ENCODE peak calls at places on chromosome 6, in seven cellular contexts. One of them, this sample, is unnamed.

GRCh38 chr6:72248621-72249020 is 362.3 kb downstream of the RIMS1 start:
- DNase-seq in fibroblast of pulmonary artery: no peak
- DNase-seq in bronchial epithelial cell: no peak
- DNase-seq in mucosa of descending colon: no peak
- DNase-seq in cardiac fibroblast: no peak
- DNase-seq in lower leg skin: no peak
- DNase-seq in AG10803: peak
- DNase-seq in this sample: no peak

GRCh38 chr6:132190815-132191175 is 210.5 kb downstream of the MOXD1 start:
- DNase-seq in fibroblast of pulmonary artery: peak
- DNase-seq in bronchial epithelial cell: no peak
- DNase-seq in mucosa of descending colon: no peak
- DNase-seq in cardiac fibroblast: peak
- DNase-seq in lower leg skin: no peak
- DNase-seq in AG10803: peak
- DNase-seq in this sample: no peak

GRCh38 chr6:56851104-56851503 is 103.8 kb upstream of the BEND6 start:
- DNase-seq in fibroblast of pulmonary artery: peak
- DNase-seq in bronchial epithelial cell: no peak
- DNase-seq in mucosa of descending colon: no peak
- DNase-seq in cardiac fibroblast: peak
- DNase-seq in lower leg skin: no peak
- DNase-seq in AG10803: no peak
- DNase-seq in this sample: no peak

GRCh38 chr6:118215269-118215668 is 308.2 kb downstream of the SLC35F1 start:
- DNase-seq in fibroblast of pulmonary artery: no peak
- DNase-seq in bronchial epithelial cell: no peak
- DNase-seq in mucosa of descending colon: no peak
- DNase-seq in cardiac fibroblast: no peak
- DNase-seq in lower leg skin: no peak
- DNase-seq in AG10803: no peak
- DNase-seq in this sample: no peak

GRCh38 chr6:144566868-144567615 is 281.9 kb downstream of the UTRN start:
- DNase-seq in fibroblast of pulmonary artery: no peak
- DNase-seq in bronchial epithelial cell: peak
- DNase-seq in mucosa of descending colon: no peak
- DNase-seq in cardiac fibroblast: peak
- DNase-seq in lower leg skin: no peak
- DNase-seq in AG10803: peak
- DNase-seq in this sample: no peak

GRCh38 chr6:17855381-17855780 is 132.1 kb downstream of the KIF13A start:
- DNase-seq in fibroblast of pulmonary artery: no peak
- DNase-seq in bronchial epithelial cell: no peak
- DNase-seq in mucosa of descending colon: no peak
- DNase-seq in cardiac fibroblast: no peak
- DNase-seq in lower leg skin: no peak
- DNase-seq in AG10803: no peak
- DNase-seq in this sample: no peak

GRCh38 chr6:88702956-88703556 is 260.4 kb downstream of the RNGTT start:
- DNase-seq in fibroblast of pulmonary artery: peak
- DNase-seq in bronchial epithelial cell: no peak
- DNase-seq in mucosa of descending colon: no peak
- DNase-seq in cardiac fibroblast: peak
- DNase-seq in lower leg skin: no peak
- DNase-seq in AG10803: no peak
- DNase-seq in this sample: no peak

GRCh38 chr6:113731528-113731927 is 125.6 kb upstream of the MARCKS start:
- DNase-seq in fibroblast of pulmonary artery: no peak
- DNase-seq in bronchial epithelial cell: no peak
- DNase-seq in mucosa of descending colon: peak
- DNase-seq in cardiac fibroblast: no peak
- DNase-seq in lower leg skin: no peak
- DNase-seq in AG10803: no peak
- DNase-seq in this sample: no peak

GRCh38 chr6:52731719-52732118 is 31.6 kb downstream of the GSTA2 start:
- DNase-seq in fibroblast of pulmonary artery: no peak
- DNase-seq in bronchial epithelial cell: peak
- DNase-seq in mucosa of descending colon: no peak
- DNase-seq in cardiac fibroblast: no peak
- DNase-seq in lower leg skin: no peak
- DNase-seq in AG10803: no peak
- DNase-seq in this sample: no peak

GRCh38 chr6:33815854-33816253 is 12.1 kb upstream of the MLN start:
- DNase-seq in fibroblast of pulmonary artery: peak
- DNase-seq in bronchial epithelial cell: no peak
- DNase-seq in mucosa of descending colon: no peak
- DNase-seq in cardiac fibroblast: peak
- DNase-seq in lower leg skin: no peak
- DNase-seq in AG10803: no peak
- DNase-seq in this sample: no peak

GRCh38 chr6:3484240-3484639 is 27.4 kb upstream of the SLC22A23 start:
- DNase-seq in fibroblast of pulmonary artery: peak
- DNase-seq in bronchial epithelial cell: peak
- DNase-seq in mucosa of descending colon: no peak
- DNase-seq in cardiac fibroblast: peak
- DNase-seq in lower leg skin: no peak
- DNase-seq in AG10803: peak
- DNase-seq in this sample: no peak

GRCh38 chr6:17032595-17033591 is 69.0 kb upstream of the STMND1 start:
- DNase-seq in fibroblast of pulmonary artery: peak
- DNase-seq in bronchial epithelial cell: peak
- DNase-seq in mucosa of descending colon: peak
- DNase-seq in cardiac fibroblast: peak
- DNase-seq in lower leg skin: peak
- DNase-seq in AG10803: peak
- DNase-seq in this sample: no peak

GRCh38 chr6:142184332-142184731 is 37.3 kb downstream of the VTA1 start:
- DNase-seq in fibroblast of pulmonary artery: no peak
- DNase-seq in bronchial epithelial cell: peak
- DNase-seq in mucosa of descending colon: no peak
- DNase-seq in cardiac fibroblast: no peak
- DNase-seq in lower leg skin: no peak
- DNase-seq in AG10803: no peak
- DNase-seq in this sample: no peak

GRCh38 chr6:148981515-148981914 is 234.7 kb downstream of the UST start:
- DNase-seq in fibroblast of pulmonary artery: no peak
- DNase-seq in bronchial epithelial cell: peak
- DNase-seq in mucosa of descending colon: no peak
- DNase-seq in cardiac fibroblast: peak
- DNase-seq in lower leg skin: no peak
- DNase-seq in AG10803: no peak
- DNase-seq in this sample: no peak

GRCh38 chr6:108587258-108588059 is 26.7 kb downstream of the FOXO3 start:
- DNase-seq in fibroblast of pulmonary artery: peak
- DNase-seq in bronchial epithelial cell: peak
- DNase-seq in mucosa of descending colon: no peak
- DNase-seq in cardiac fibroblast: peak
- DNase-seq in lower leg skin: no peak
- DNase-seq in AG10803: peak
- DNase-seq in this sample: no peak

GRCh38 chr6:54697423-54697822 is 149.1 kb upstream of the FAM83B start:
- DNase-seq in fibroblast of pulmonary artery: no peak
- DNase-seq in bronchial epithelial cell: peak
- DNase-seq in mucosa of descending colon: no peak
- DNase-seq in cardiac fibroblast: peak
- DNase-seq in lower leg skin: no peak
- DNase-seq in AG10803: peak
- DNase-seq in this sample: no peak

GRCh38 chr6:68635706-68636513 is 828 bp downstream of the ADGRB3 start:
- DNase-seq in fibroblast of pulmonary artery: peak
- DNase-seq in bronchial epithelial cell: no peak
- DNase-seq in mucosa of descending colon: peak
- DNase-seq in cardiac fibroblast: peak
- DNase-seq in lower leg skin: no peak
- DNase-seq in AG10803: no peak
- DNase-seq in this sample: no peak

GRCh38 chr6:68638225-68638900 is 3.3 kb downstream of the ADGRB3 start:
- DNase-seq in fibroblast of pulmonary artery: peak
- DNase-seq in bronchial epithelial cell: peak
- DNase-seq in mucosa of descending colon: peak
- DNase-seq in cardiac fibroblast: peak
- DNase-seq in lower leg skin: no peak
- DNase-seq in AG10803: peak
- DNase-seq in this sample: peak

GRCh38 chr6:68637782-68638181 is 2.7 kb downstream of the ADGRB3 start:
- DNase-seq in fibroblast of pulmonary artery: no peak
- DNase-seq in bronchial epithelial cell: no peak
- DNase-seq in mucosa of descending colon: no peak
- DNase-seq in cardiac fibroblast: no peak
- DNase-seq in lower leg skin: no peak
- DNase-seq in AG10803: no peak
- DNase-seq in this sample: no peak

GRCh38 chr6:68635412-68635705 is 277 bp downstream of the ADGRB3 start:
- DNase-seq in fibroblast of pulmonary artery: no peak
- DNase-seq in bronchial epithelial cell: no peak
- DNase-seq in mucosa of descending colon: no peak
- DNase-seq in cardiac fibroblast: no peak
- DNase-seq in lower leg skin: no peak
- DNase-seq in AG10803: no peak
- DNase-seq in this sample: no peak

DNA sequence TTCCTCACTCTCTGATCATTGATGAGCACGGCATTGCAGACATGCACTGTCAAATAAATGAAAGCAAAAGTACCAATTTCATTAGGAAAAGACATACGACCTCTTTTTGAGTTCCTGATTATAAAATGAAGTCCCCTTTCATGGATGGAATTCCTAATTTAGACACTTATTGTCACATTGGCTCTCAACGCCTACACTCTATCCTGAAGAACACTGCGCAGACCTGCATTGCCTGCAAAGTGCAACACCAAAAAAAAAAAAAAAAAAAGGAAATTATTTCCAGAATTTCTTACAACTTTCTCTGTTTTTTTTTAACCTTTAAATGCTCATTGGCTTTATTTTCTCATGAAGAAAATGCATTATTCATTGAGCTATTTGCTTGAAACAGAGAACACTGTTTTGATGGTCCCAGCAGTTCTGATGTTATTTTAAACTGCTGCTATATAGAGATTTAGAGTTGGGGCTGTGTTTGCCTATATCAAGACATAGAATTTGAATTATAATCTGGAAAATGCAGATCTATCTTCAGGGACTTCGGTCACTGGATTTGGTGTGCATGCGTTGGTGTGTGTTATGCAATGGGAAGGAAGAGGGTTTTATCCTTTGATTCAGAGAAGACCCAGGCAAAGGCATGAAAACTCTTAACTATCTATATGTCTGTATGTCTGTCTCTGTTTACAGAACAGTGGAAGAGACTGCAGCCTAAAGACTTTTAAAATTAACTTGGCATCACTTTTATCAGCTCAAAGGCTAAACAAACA is 1.8 kb downstream of the ADGRB3 start:
- DNase-seq in fibroblast of pulmonary artery: no peak
- DNase-seq in bronchial epithelial cell: no peak
- DNase-seq in mucosa of descending colon: no peak
- DNase-seq in cardiac fibroblast: no peak
- DNase-seq in lower leg skin: no peak
- DNase-seq in AG10803: no peak
- DNase-seq in this sample: no peak
- H3K4me3 ChIP-seq in fibroblast of pulmonary artery: peak
- H3K4me3 ChIP-seq in bronchial epithelial cell: no peak
- H3K4me3 ChIP-seq in mucosa of descending colon: no peak
- H3K4me3 ChIP-seq in cardiac fibroblast: no peak
- H3K4me3 ChIP-seq in lower leg skin: no peak
- H3K4me3 ChIP-seq in AG10803: no peak
- H3K4me3 ChIP-seq in this sample: no peak

GRCh38 chr6:115838763-115839401 is 221.8 kb downstream of the FRK start:
- DNase-seq in fibroblast of pulmonary artery: peak
- DNase-seq in bronchial epithelial cell: peak
- DNase-seq in mucosa of descending colon: peak
- DNase-seq in cardiac fibroblast: peak
- DNase-seq in lower leg skin: no peak
- DNase-seq in AG10803: peak
- DNase-seq in this sample: peak
- TF ChIP-seq CTCF in fibroblast of pulmonary artery: peak
- TF ChIP-seq CTCF in bronchial epithelial cell: peak
- TF ChIP-seq CTCF in mucosa of descending colon: no peak
- TF ChIP-seq CTCF in cardiac fibroblast: peak
- TF ChIP-seq CTCF in lower leg skin: no peak
- TF ChIP-seq CTCF in AG10803: peak
- TF ChIP-seq CTCF in this sample: peak

DNA sequence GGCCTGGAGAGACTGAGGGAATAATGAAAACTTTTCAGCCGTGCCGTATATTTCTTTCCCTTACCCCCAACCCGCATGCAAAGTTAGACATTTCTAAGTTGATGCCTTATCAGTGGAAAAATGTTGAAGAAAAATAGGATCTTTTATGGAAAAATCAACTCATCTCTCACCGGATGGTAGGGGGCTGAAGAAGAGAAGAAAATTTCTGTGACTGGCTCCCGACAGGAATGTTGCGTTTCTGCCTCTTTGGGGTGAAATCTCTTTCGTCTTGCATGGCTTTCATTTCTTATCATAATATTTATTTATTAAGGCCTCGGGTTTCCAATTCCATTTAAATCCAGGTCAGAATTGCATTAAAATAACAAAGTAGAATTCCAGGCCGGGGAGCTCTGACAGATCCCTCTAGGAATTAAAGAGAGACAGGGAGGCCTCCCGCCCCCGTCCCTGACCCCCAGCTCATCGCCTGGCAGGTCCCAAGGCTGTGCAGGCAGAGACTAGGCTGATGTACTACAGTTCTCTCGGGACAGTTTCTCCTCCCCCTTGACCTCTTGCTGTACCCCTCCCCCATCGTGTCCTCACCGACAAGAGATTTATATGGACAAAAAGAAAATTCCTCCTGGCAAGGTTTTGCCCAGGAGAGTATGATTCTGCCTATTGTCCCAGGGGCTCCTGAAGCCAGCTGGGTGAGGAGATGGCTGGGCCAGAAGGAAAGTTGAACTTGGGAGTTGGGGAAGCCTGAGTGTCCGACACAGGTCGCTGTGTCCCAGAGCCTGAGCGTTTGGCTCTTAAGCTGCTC is 1.3 kb downstream of the SCUBE3 start:
- DNase-seq in fibroblast of pulmonary artery: no peak
- DNase-seq in bronchial epithelial cell: no peak
- DNase-seq in mucosa of descending colon: no peak
- DNase-seq in cardiac fibroblast: no peak
- DNase-seq in lower leg skin: no peak
- DNase-seq in AG10803: no peak
- DNase-seq in this sample: no peak
- H3K4me3 ChIP-seq in fibroblast of pulmonary artery: peak
- H3K4me3 ChIP-seq in bronchial epithelial cell: no peak
- H3K4me3 ChIP-seq in mucosa of descending colon: no peak
- H3K4me3 ChIP-seq in cardiac fibroblast: peak
- H3K4me3 ChIP-seq in lower leg skin: no peak
- H3K4me3 ChIP-seq in AG10803: peak
- H3K4me3 ChIP-seq in this sample: no peak

DNA sequence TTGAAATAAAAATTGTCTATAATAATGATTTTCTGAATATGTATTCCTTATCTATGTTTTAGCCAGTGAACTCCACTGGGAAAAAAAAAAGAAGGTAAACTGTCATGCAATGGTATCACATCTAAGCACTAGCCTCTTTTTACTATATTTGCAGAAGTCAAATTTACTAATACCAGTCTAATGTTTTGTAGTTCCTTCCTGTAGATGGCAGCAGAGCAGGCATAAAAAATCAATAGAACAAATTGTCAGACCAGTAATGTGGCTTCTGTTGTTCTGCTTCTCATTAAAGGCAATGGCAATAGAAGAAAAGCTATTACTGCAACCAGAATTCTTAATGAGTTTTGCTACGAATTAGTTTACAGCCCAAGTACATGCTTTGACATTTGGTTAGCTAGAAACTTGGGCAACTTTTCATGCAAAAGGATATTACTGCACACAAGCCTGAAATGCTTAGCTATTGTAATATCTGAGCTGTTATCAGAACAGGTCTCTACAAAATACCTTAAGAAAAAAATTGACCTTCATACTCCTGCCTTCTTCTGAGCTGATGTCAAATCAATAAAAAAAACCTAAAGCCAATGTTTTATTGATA is 476.9 kb downstream of the KHDRBS2 start:
- DNase-seq in fibroblast of pulmonary artery: peak
- DNase-seq in bronchial epithelial cell: peak
- DNase-seq in mucosa of descending colon: peak
- DNase-seq in cardiac fibroblast: peak
- DNase-seq in lower leg skin: no peak
- DNase-seq in AG10803: peak
- DNase-seq in this sample: no peak
- TF ChIP-seq CTCF in fibroblast of pulmonary artery: peak
- TF ChIP-seq CTCF in bronchial epithelial cell: peak
- TF ChIP-seq CTCF in mucosa of descending colon: no peak
- TF ChIP-seq CTCF in cardiac fibroblast: peak
- TF ChIP-seq CTCF in lower leg skin: no peak
- TF ChIP-seq CTCF in AG10803: peak
- TF ChIP-seq CTCF in this sample: peak